ENCODE peak calls at places on chromosomes 12 and 14, in eight cellular contexts. X is H7, J is heart left ventricle, Q is SHP77, W is colonic mucosa, P is DMS53, N is adrenal gland, L is GM12865. G is an unnamed sample.
A peak's percentile ranks its signal among the peaks of the same experiment; 100 is the strongest.

GRCh38 chr12:14340371-14340770 is 25.1 kb upstream of the ATF7IP start:
- DNase-seq in N (no peak), L (no peak), W (no peak), X (no peak), P (no peak), Q (no peak), J (no peak), G (no peak)

GRCh38 chr12:65123435-65124063 is 2.4 kb upstream of the WIF1 start:
- DNase-seq in J (no peak), L (peak; percentile 56), X (peak; percentile 5), Q (peak; percentile 11), N (no peak), W (peak; percentile 33), P (peak; percentile 86), G (peak; percentile 58)

GRCh38 chr12:3551386-3551785 is 60.4 kb downstream of the PRMT8 start:
- DNase-seq in N (no peak), X (no peak), W (peak; percentile 14), L (no peak), P (no peak), Q (no peak), J (no peak), G (no peak)

GRCh38 chr12:55718650-55719275 is 1.4 kb upstream of the RDH5 start:
- DNase-seq in L (no peak), Q (no peak), P (no peak), W (no peak), N (no peak), J (no peak), X (peak; percentile 40), G (peak; percentile 56)

GRCh38 chr14:100783630-100784321 is 42.1 kb upstream of the MEG3 start:
- DNase-seq in W (no peak), N (no peak), X (no peak), Q (peak; percentile 93), P (no peak), L (no peak), J (no peak), G (no peak)

GRCh38 chr14:72780771-72781170 is 113.1 kb downstream of the DPF3 start:
- DNase-seq in P (no peak), W (peak; percentile 9), L (no peak), N (no peak), X (no peak), Q (no peak), J (no peak), G (no peak)

GRCh38 chr12:91582799-91583198 is 400.2 kb upstream of the DCN start:
- DNase-seq in N (no peak), J (no peak), P (no peak), X (no peak), W (no peak), Q (no peak), L (no peak), G (no peak)

GRCh38 chr12:131021142-131021541 is 67.4 kb downstream of the ADGRD1 start:
- DNase-seq in P (no peak), N (no peak), W (no peak), Q (no peak), L (no peak), X (no peak), J (no peak), G (no peak)

GRCh38 chr12:2751686-2752085 is 43.1 kb upstream of the FKBP4 start:
- DNase-seq in P (peak; percentile 36), N (no peak), X (peak; percentile 76), L (no peak), J (no peak), W (no peak), Q (no peak), G (peak; percentile 13)

GRCh38 chr14:103624860-103625259 is 4.2 kb upstream of the KLC1 start:
- DNase-seq in X (peak; percentile 57), P (peak; percentile 84), L (peak; percentile 27), J (peak; percentile 72), N (peak; percentile 52), Q (peak; percentile 21), W (peak; percentile 71), G (no peak)

GRCh38 chr12:60535363-60535762 is 939.5 kb downstream of the SLC16A7 start:
- DNase-seq in Q (no peak), P (no peak), W (no peak), L (no peak), J (no peak), X (no peak), N (no peak), G (no peak)

GRCh38 chr12:89225401-89225800 is 126.9 kb downstream of the DUSP6 start:
- DNase-seq in X (no peak), L (peak; percentile 56), Q (no peak), J (peak; percentile 12), W (no peak), N (no peak), P (peak; percentile 98), G (no peak)

GRCh38 chr14:35400707-35401421 is 3.7 kb downstream of the NFKBIA start:
- DNase-seq in Q (no peak), J (no peak), P (no peak), N (no peak), X (no peak), L (peak; percentile 50), W (no peak), G (no peak)

GRCh38 chr12:30788754-30789153 is 34.0 kb upstream of the CAPRIN2 start:
- DNase-seq in P (no peak), J (no peak), Q (no peak), N (no peak), L (no peak), W (no peak), X (no peak), G (no peak)

GRCh38 chr12:14211829-14212455 is 153.5 kb upstream of the ATF7IP start:
- DNase-seq in N (no peak), L (no peak), Q (no peak), J (no peak), P (no peak), X (no peak), W (peak; percentile 75), G (peak; percentile 61)

GRCh38 chr12:93954160-93955112 is 193.9 kb upstream of the PLXNC1 start:
- DNase-seq in Q (no peak), N (no peak), W (no peak), L (no peak), J (peak; percentile 26), X (no peak), P (no peak), G (no peak)

GRCh38 chr12:101915856-101916255 is 38.5 kb downstream of the DRAM1 start:
- DNase-seq in L (no peak), X (no peak), W (no peak), J (no peak), Q (no peak), P (no peak), N (no peak), G (no peak)

GRCh38 chr12:49334681-49335080 is 2.3 kb downstream of the C1QL4 start:
- DNase-seq in N (no peak), X (peak; percentile 55), P (no peak), Q (no peak), J (no peak), W (no peak), L (no peak), G (no peak)

GRCh38 chr12:67650127-67650495 is 1.6 kb downstream of the DYRK2 start:
- DNase-seq in J (peak; percentile 64), Q (no peak), L (no peak), W (peak; percentile 39), P (peak; percentile 62), X (no peak), N (peak; percentile 32), G (peak; percentile 63)

GRCh38 chr14:99271288-99271941 is 582 bp downstream of the BCL11B start:
- DNase-seq in J (no peak), Q (no peak), N (no peak), L (no peak), X (peak; percentile 36), W (no peak), P (no peak), G (peak; percentile 14)

GRCh38 chr12:118964988-118965387 is 16.4 kb upstream of the SRRM4 start:
- DNase-seq in P (no peak), X (no peak), J (no peak), N (no peak), L (no peak), Q (no peak), W (no peak), G (no peak)

GRCh38 chr12:60035835-60036234 is 440.0 kb downstream of the SLC16A7 start:
- DNase-seq in P (peak; percentile 45), J (no peak), Q (no peak), L (no peak), W (no peak), N (no peak), X (no peak), G (no peak)

GRCh38 chr14:23539209-23539866 is 12.2 kb downstream of the ZFHX2 start:
- DNase-seq in W (no peak), Q (peak; percentile 67), X (peak; percentile 88), L (peak; percentile 49), J (no peak), P (peak; percentile 51), N (no peak), G (peak; percentile 56)